ENCODE peak calls at places on chromosomes 13 and 19, in nine cellular contexts. M, H, Z, W, Y, E, D, I and A are unnamed samples.

GRCh38 chr19:4518345-4519171 is at the start of gene PLIN4:
- DNase-seq in I (peak; percentile 60), Z (no peak), W (no peak), Y (no peak), H (no peak), D (no peak), M (peak; percentile 89), E (peak; percentile 56), A (no peak)

GRCh38 chr13:113728571-113729054 is 30.4 kb upstream of the TMEM255B start:
- DNase-seq in I (no peak), E (no peak), Y (no peak), W (no peak), M (no peak), D (no peak), H (no peak), Z (no peak), A (no peak)

GRCh38 chr19:46427518-46427917 is 1.2 kb downstream of the PNMA8C start:
- DNase-seq in W (no peak), H (no peak), Z (no peak), I (no peak), Y (no peak), M (no peak), E (no peak), D (no peak), A (no peak)

GRCh38 chr19:47891622-47891922 is 5.5 kb upstream of the SULT2A1 start:
- DNase-seq in M (no peak), Y (no peak), E (no peak), W (no peak), D (no peak), I (no peak), Z (no peak), H (no peak), A (no peak)

GRCh38 chr13:41352935-41353801 is 42.1 kb downstream of the NAA16 start:
- DNase-seq in I (peak; percentile 73), W (no peak), M (no peak), Y (no peak), E (peak; percentile 53), Z (peak; percentile 87), D (peak; percentile 20), H (peak; percentile 31), A (peak; percentile 83)

GRCh38 chr13:73399347-73400216 is 340.8 kb downstream of the KLF5 start:
- DNase-seq in Y (no peak), H (no peak), M (peak; percentile 68), I (no peak), W (no peak), Z (no peak), D (no peak), E (peak; percentile 60), A (no peak)

GRCh38 chr19:17001603-17002183 is 24.9 kb downstream of the CPAMD8 start:
- DNase-seq in M (no peak), E (no peak), Y (no peak), W (no peak), H (no peak), Z (no peak), I (no peak), D (no peak), A (no peak)

GRCh38 chr13:111637365-111637764 is 316.9 kb downstream of the TEX29 start:
- DNase-seq in D (no peak), Z (no peak), H (no peak), I (no peak), W (no peak), Y (no peak), E (no peak), M (no peak), A (no peak)

GRCh38 chr19:47697863-47698609 is 15.2 kb upstream of the EHD2 start:
- DNase-seq in Y (peak; percentile 77), M (peak; percentile 79), W (peak; percentile 34), I (peak; percentile 90), H (peak; percentile 59), E (peak; percentile 91), D (peak; percentile 90), Z (peak; percentile 79), A (peak; percentile 88)

GRCh38 chr19:7994923-7995682 is 10.3 kb downstream of the ELAVL1 start:
- DNase-seq in I (peak; percentile 26), W (no peak), E (no peak), Y (no peak), Z (no peak), M (no peak), D (no peak), H (no peak), A (no peak)

GRCh38 chr13:92769064-92769463 is 457.5 kb upstream of the GPC6 start:
- DNase-seq in M (no peak), W (no peak), Y (no peak), I (peak; percentile 18), H (no peak), E (no peak), Z (no peak), D (no peak), A (no peak)

GRCh38 chr13:47175172-47175806 is 278.4 kb upstream of the HTR2A start:
- DNase-seq in H (no peak), Y (no peak), I (peak; percentile 81), D (no peak), M (no peak), Z (no peak), W (no peak), E (peak; percentile 48), A (no peak)

GRCh38 chr13:99467764-99468163 is 33.5 kb upstream of the TM9SF2 start:
- DNase-seq in I (peak; percentile 66), W (no peak), D (no peak), Z (no peak), E (peak; percentile 25), M (no peak), H (no peak), Y (no peak), A (no peak)

GRCh38 chr13:114213980-114214379 is 20.7 kb upstream of the CDC16 start:
- DNase-seq in H (no peak), W (no peak), I (no peak), E (no peak), D (no peak), M (no peak), Y (no peak), Z (no peak), A (no peak)

GRCh38 chr13:85278851-85279250 is 520.4 kb downstream of the SLITRK6 start:
- DNase-seq in M (no peak), E (no peak), H (no peak), Z (no peak), Y (no peak), D (no peak), W (no peak), I (no peak), A (no peak)

GRCh38 chr19:30222993-30223865 is 149.0 kb upstream of the ZNF536 start:
- DNase-seq in M (no peak), D (no peak), H (no peak), Y (no peak), E (no peak), W (no peak), Z (no peak), I (no peak), A (no peak)

GRCh38 chr13:98535501-98536357 is 41.2 kb downstream of the STK24 start:
- DNase-seq in H (no peak), Z (no peak), W (no peak), E (no peak), D (no peak), Y (no peak), M (no peak), I (peak; percentile 78), A (no peak)

GRCh38 chr19:3687774-3688706 is 12.2 kb downstream of the PIP5K1C start:
- DNase-seq in D (no peak), E (peak; percentile 84), Y (no peak), I (peak; percentile 53), M (peak; percentile 67), Z (no peak), W (no peak), H (no peak), A (peak; percentile 46)

GRCh38 chr19:46116121-46116520 is 8.4 kb downstream of the IGFL3 start:
- DNase-seq in E (no peak), H (no peak), D (no peak), Y (no peak), I (no peak), M (no peak), W (no peak), Z (no peak), A (no peak)

GRCh38 chr13:31951215-31951678 is 80.3 kb upstream of the FRY start:
- DNase-seq in E (peak; percentile 91), D (no peak), Z (no peak), Y (no peak), H (peak; percentile 63), I (no peak), W (no peak), M (peak; percentile 64), A (no peak)

GRCh38 chr19:19661675-19662251 is 1.7 kb downstream of the ATP13A1 start:
- DNase-seq in E (no peak), Y (no peak), D (no peak), Z (no peak), I (no peak), W (no peak), H (peak; percentile 14), M (no peak), A (no peak)

GRCh38 chr19:28118235-28118634 is 1094.7 kb downstream of the UQCRFS1 start:
- DNase-seq in I (no peak), M (no peak), D (no peak), Y (no peak), Z (no peak), H (no peak), W (no peak), E (no peak), A (no peak)

GRCh38 chr13:110702591-110703526 is 3.1 kb downstream of the CARS2 start:
- DNase-seq in D (no peak), Y (no peak), Z (no peak), W (no peak), M (no peak), H (no peak), I (peak; percentile 74), E (no peak), A (no peak)

GRCh38 chr13:109586509-109587346 is 199.7 kb downstream of the IRS2 start:
- DNase-seq in Y (no peak), H (no peak), Z (no peak), I (no peak), M (peak; percentile 57), E (peak; percentile 18), D (peak; percentile 35), W (no peak), A (no peak)

GRCh38 chr13:44004881-44005280 is 125.2 kb downstream of the LACC1 start:
- DNase-seq in D (no peak), W (no peak), Y (no peak), M (no peak), Z (peak; percentile 67), H (no peak), E (no peak), I (peak; percentile 82), A (peak; percentile 80)

GRCh38 chr13:50993908-50994307 is 84.3 kb downstream of the RNASEH2B start:
- DNase-seq in Y (no peak), W (no peak), H (no peak), Z (no peak), E (no peak), D (no peak), M (no peak), I (peak; percentile 27), A (peak; percentile 5)

GRCh38 chr13:48334534-48335127 is 31.1 kb downstream of the RB1 start:
- DNase-seq in D (peak; percentile 0), Y (no peak), E (peak; percentile 45), I (peak; percentile 74), W (no peak), Z (peak; percentile 71), M (no peak), H (no peak), A (peak; percentile 69)

GRCh38 chr13:48221301-48222190 is 11.5 kb upstream of the ITM2B start:
- DNase-seq in H (peak; percentile 56), W (no peak), D (no peak), I (peak; percentile 44), Y (no peak), M (no peak), Z (peak; percentile 41), E (no peak), A (peak; percentile 40)

GRCh38 chr19:7013678-7014077 is 7.6 kb downstream of the MBD3L2B start:
- DNase-seq in M (no peak), Z (no peak), E (no peak), W (no peak), H (no peak), Y (no peak), D (no peak), I (peak; percentile 4), A (peak; percentile 4)

GRCh38 chr19:30375651-30376050 is 3.5 kb downstream of the ZNF536 start:
- DNase-seq in H (no peak), Z (no peak), M (peak; percentile 3), W (no peak), D (no peak), Y (no peak), I (no peak), E (no peak), A (no peak)

GRCh38 chr13:51258612-51259358 is 36.6 kb downstream of the FAM124A start:
- DNase-seq in E (peak; percentile 20), W (no peak), D (no peak), Z (no peak), I (peak; percentile 29), H (no peak), M (no peak), Y (no peak), A (no peak)